ENCODE peak calls at places on chromosomes 11 and 22, in eight cellular contexts. D is psoas muscle; C is AG10803; O is astrocyte of the cerebellum; F is mesendoderm; R is adipocyte; Y is NB4; W is CD8-positive, alpha-beta memory T cell. L is an unnamed sample.

GRCh38 chr11:76259299-76259908 is 53.1 kb upstream of the WNT11 start:
- DNase-seq in C (no peak), O (no peak), F (no peak), R (no peak), W (no peak), Y (no peak), D (no peak), L (no peak)

GRCh38 chr22:23519442-23520177 is 60.5 kb downstream of the IGLL1 start:
- DNase-seq in D (peak), R (no peak), F (no peak), O (no peak), C (no peak), Y (no peak), W (no peak), L (no peak)

GRCh38 chr22:27170491-27170890 is 513.1 kb downstream of the MIAT start:
- DNase-seq in C (peak), D (peak), W (no peak), F (no peak), R (peak), Y (peak), O (peak), L (no peak)

GRCh38 chr22:37433786-37434185 is 6.5 kb upstream of the ELFN2 start:
- DNase-seq in O (no peak), C (no peak), R (no peak), Y (no peak), W (no peak), F (no peak), D (no peak), L (no peak)

GRCh38 chr22:19382240-19382639 is 49.3 kb downstream of the HIRA start:
- DNase-seq in F (no peak), O (no peak), D (no peak), W (no peak), Y (no peak), R (no peak), C (no peak), L (no peak)

GRCh38 chr22:39665229-39665628 is 94.7 kb downstream of the CACNA1I start:
- DNase-seq in W (no peak), C (no peak), R (no peak), D (no peak), Y (no peak), O (no peak), F (peak), L (no peak)

GRCh38 chr22:37353839-37354238 is 71.5 kb downstream of the CYTH4 start:
- DNase-seq in Y (no peak), D (no peak), O (peak), R (peak), C (peak), W (no peak), F (no peak), L (no peak)

GRCh38 chr22:39658367-39658766 is 87.8 kb downstream of the CACNA1I start:
- DNase-seq in W (peak), O (no peak), R (no peak), F (no peak), Y (peak), D (no peak), C (no peak), L (no peak)

GRCh38 chr11:76642341-76642740 is 28.2 kb downstream of the LRRC32 start:
- DNase-seq in O (no peak), W (no peak), R (no peak), D (no peak), F (peak), C (no peak), Y (no peak), L (no peak)

DNA sequence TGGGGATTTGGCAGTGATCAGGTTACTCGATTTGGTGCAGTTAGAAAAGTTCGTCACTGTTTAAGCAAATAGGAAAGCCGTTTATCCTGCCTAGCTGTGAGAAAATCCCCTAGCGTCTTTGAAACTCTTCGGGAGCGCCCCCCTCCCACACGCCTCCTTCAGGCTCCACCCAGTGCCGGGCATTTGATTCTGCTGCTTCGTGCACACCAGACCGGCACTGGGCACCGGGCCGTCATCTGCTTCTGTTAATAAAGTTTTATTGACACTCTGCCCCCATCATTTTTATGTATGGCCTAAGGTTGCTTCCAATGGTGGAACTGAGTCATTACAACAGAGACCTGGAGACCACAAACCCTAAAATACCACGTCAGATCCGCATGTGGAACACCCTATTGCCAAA is 50.9 kb downstream of the IGF2 start:
- DNase-seq in C (no peak), D (no peak), Y (peak), F (no peak), R (no peak), O (no peak), W (no peak), L (no peak)
- H3K4me3 ChIP-seq in C (no peak), D (no peak), Y (no peak), F (no peak), R (no peak), O (no peak), W (no peak), L (no peak)

GRCh38 chr11:40290031-40290650 is 1169.3 kb downstream of the LRRC4C start:
- DNase-seq in C (no peak), Y (no peak), O (no peak), W (no peak), R (no peak), D (no peak), F (no peak), L (no peak)
- H3K4me3 ChIP-seq in C (no peak), Y (no peak), O (peak), W (no peak), R (no peak), D (no peak), F (no peak), L (no peak)

GRCh38 chr11:33797879-33798278 is 23.6 kb upstream of the FBXO3 start:
- DNase-seq in D (no peak), F (no peak), W (no peak), C (no peak), Y (no peak), R (no peak), O (no peak), L (no peak)

GRCh38 chr11:33802414-33802950 is 28.2 kb upstream of the FBXO3 start:
- DNase-seq in W (no peak), R (peak), D (peak), O (peak), F (peak), Y (peak), C (peak), L (no peak)

GRCh38 chr11:33804471-33804870 is 30.2 kb upstream of the FBXO3 start:
- DNase-seq in O (no peak), C (no peak), F (no peak), W (no peak), R (no peak), Y (no peak), D (no peak), L (no peak)

DNA sequence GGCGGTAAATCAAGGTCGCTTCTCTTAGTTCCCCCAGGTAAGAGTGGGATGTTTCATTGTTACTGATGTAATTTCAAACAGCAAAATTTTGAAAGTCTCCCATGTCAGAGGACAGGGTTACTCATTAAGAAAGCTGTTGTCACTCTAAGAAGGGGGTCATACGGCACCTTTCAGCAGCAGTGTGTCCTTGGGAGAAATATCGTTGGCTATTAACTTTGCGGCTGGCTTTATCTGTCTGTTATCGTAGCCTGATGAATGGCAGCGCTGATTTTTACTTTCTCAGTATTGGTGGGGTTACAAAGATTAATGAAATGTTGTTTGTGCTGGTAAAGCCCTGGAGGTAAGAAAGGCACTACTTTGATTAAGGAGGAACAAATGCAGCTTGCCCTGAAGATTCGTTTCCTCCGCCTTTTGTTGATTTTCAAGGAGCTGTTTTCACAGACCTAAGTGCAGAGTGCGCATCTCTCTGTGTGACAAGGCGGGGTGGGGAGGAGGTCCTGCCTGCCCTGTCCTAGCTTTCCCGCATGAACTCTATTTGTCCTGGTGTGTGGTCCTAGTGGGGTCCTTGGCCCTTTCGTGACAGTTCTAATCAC is 27.6 kb upstream of the FBXO3 start:
- DNase-seq in W (no peak), R (no peak), D (no peak), O (no peak), C (no peak), Y (no peak), F (peak), L (no peak)
- H3K4me3 ChIP-seq in W (no peak), R (peak), D (peak), O (peak), C (peak), Y (no peak), F (no peak), L (no peak)

DNA sequence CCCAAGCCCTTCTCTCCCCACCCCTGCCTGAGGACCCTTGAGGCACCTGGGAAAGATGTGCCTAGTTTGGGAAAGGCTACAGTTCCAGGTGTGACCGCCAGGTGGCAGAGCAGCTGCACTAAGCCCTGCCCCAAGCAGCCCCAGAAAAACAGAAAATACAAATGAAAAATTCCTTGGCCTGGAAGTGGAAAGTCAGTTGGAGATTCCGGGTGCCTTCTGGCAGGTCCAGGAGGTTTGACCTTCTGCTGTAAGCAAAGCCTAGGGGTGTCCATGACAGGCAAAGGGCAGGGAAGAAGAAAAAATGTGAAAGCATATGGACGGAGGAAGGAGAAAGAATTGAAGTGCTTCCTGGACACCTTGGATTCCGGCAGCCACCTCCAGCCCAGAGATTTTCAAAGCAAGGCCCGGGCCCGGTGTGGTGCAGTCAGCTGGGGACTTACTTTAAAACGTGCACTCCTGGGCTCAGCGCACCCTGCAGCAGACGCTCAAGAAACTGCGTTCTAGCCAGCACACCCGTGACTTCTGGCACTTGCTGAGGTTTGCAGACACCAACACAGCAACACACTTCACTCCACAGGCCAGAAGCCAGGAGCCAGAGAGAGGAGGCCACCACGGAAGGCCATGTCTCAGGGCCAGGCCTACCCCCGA is 37.3 kb upstream of the SLC22A12 start:
- DNase-seq in F (peak), W (peak), R (peak), Y (peak), D (peak), C (peak), O (no peak), L (peak)
- H3K4me3 ChIP-seq in F (no peak), W (no peak), R (peak), Y (no peak), D (no peak), C (no peak), O (no peak), L (no peak)

DNA sequence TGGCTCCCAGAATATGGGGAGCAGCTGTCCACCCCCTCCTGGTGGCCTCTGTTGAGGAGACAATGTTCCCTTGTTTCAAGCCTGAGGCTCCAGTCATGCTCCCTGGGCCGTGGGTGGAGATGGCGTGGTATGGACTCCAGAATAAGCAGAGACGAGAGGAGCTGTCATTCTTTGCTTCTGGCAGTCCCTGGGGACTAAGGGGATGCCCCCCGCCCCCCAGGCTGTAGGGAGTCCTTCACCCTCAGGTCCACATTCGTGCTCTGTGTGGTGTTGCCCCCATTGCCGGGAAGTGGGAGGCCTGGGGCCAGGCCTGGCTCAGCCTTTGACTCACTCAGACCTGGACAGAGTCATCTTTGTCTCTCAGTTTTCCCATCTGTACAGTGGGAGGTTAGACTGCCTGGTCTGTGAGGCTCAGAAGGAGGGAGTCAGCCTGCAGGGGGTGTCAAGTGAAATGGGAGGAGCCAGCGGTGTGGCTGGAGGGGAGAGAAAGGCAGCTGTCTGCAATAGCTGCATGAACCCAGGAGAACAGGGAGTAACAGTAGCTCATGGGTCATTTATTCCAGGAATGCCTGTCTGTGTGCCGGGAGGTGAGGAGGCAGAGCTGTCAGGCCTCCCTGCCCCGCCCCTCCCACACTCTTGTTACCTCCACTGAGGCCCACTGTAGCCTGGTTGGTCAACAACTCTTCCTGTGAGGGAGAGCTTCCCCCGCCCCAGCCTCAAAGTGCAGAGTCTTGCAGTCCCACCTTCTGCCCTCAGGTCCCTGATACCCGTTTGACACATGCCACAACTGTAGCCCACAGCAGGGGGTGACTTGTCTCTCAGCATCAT is 6.3 kb downstream of the ARHGEF17 start:
- DNase-seq in C (peak), O (no peak), F (peak), W (no peak), D (peak), R (peak), Y (peak), L (no peak)
- H3K4me3 ChIP-seq in C (peak), O (peak), F (no peak), W (no peak), D (peak), R (peak), Y (no peak), L (no peak)

DNA sequence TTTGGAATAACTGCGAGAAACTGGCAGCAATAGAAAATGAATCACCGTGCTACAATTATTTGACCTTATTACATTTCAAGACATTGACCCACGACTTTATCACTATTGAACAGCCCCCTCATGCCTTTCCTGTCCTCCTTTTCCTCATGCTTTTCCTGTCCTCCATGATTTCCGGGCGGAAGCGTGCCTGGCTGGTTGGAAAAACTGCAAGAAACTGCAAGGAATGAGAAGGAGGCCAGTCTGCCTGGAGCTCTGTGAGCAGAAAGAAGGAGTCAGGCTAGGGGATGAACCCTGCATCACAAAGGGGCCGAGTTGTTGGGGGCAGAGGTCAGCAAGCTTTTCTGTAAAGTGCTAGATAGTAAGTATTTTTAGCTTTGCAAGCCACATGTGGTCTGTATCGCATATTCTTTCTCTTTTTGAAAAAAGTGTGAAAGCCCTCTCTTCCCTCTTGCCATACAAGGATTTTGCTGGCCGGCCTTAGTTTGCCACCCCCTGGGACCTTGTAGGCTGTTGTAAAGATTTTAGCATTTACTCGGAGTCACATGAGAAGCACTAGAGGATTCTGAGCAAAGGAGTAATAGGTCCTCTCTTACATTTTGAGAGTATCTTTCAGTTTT is 37.0 kb upstream of the SWAP70 start:
- DNase-seq in D (peak), C (no peak), R (no peak), O (no peak), W (no peak), Y (no peak), F (peak), L (no peak)
- H3K4me3 ChIP-seq in D (no peak), C (no peak), R (no peak), O (no peak), W (no peak), Y (no peak), F (no peak), L (no peak)

GRCh38 chr11:74699615-74700396 is 31.4 kb downstream of the CHRDL2 start:
- DNase-seq in F (no peak), Y (no peak), O (no peak), W (no peak), D (no peak), R (no peak), C (no peak), L (no peak)

GRCh38 chr11:74696488-74696887 is 34.7 kb downstream of the CHRDL2 start:
- DNase-seq in D (no peak), R (no peak), Y (no peak), W (no peak), F (no peak), O (no peak), C (no peak), L (no peak)

GRCh38 chr11:74696932-74697687 is 34.1 kb downstream of the CHRDL2 start:
- DNase-seq in Y (no peak), O (peak), C (peak), D (peak), R (peak), W (no peak), F (peak), L (peak)

GRCh38 chr11:74695705-74696280 is 35.4 kb downstream of the CHRDL2 start:
- DNase-seq in R (no peak), F (peak), D (no peak), C (peak), Y (no peak), W (no peak), O (no peak), L (no peak)

DNA sequence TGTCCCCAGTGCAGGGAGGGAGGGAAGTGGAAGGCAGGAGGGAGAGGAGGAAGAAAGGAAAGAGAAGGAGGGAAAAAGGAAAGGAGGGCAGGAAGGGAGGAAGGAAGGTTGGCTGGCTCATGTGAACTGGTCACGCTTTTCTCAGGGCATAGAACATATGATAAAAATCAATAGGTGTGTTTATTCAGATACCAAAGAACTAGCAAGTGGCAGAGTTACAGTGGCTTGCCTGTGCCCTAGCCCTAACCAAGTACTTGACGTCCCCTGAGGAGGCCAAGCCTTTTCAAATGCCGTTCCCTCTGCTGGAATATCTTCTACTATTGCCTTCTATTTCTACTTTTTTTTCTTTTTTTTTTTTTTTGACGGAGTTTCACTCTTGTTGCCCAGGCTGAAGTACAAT is 33.5 kb downstream of the CHRDL2 start:
- DNase-seq in C (no peak), W (no peak), D (no peak), Y (no peak), R (no peak), F (no peak), O (no peak), L (no peak)
- H3K4me3 ChIP-seq in C (no peak), W (no peak), D (peak), Y (no peak), R (no peak), F (no peak), O (no peak), L (peak)

GRCh38 chr11:1761110-1761856 is 2.4 kb downstream of the CTSD start:
- DNase-seq in F (no peak), C (no peak), R (no peak), D (peak), O (no peak), Y (no peak), W (no peak), L (no peak)

GRCh38 chr11:1762537-1763302 is 1.0 kb downstream of the CTSD start:
- DNase-seq in O (no peak), Y (peak), C (no peak), W (no peak), R (no peak), F (no peak), D (peak), L (peak)

GRCh38 chr11:1760351-1761109 is 3.2 kb downstream of the CTSD start:
- DNase-seq in C (peak), D (peak), Y (no peak), W (no peak), O (no peak), R (no peak), F (no peak), L (peak)

GRCh38 chr11:1763336-1763795 is 361 bp downstream of the CTSD start:
- DNase-seq in Y (no peak), R (no peak), O (no peak), W (no peak), F (no peak), D (peak), C (no peak), L (no peak)

GRCh38 chr11:1761857-1762536 is 1.7 kb downstream of the CTSD start:
- DNase-seq in D (peak), Y (no peak), O (no peak), W (no peak), R (no peak), F (no peak), C (peak), L (peak)
- H3K4me3 ChIP-seq in D (peak), Y (no peak), O (peak), W (peak), R (peak), F (no peak), C (peak), L (peak)

DNA sequence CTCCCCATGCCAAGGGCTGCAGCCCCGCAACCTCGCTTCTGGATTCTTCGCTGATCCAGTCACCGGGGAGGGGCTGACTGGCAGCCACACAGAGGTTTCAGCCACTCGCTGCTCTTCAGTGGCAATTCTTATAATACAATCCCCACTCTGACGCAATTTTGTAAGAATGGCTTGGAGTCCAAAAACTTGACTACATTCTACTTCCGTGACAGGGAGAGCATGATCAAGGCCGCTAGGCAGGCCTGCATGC is 14.9 kb downstream of the PPM1F start:
- DNase-seq in Y (no peak), F (no peak), D (no peak), R (peak), C (peak), O (no peak), W (no peak), L (no peak)
- H3K4me3 ChIP-seq in Y (no peak), F (no peak), D (peak), R (peak), C (peak), O (peak), W (peak), L (peak)

GRCh38 chr11:15641191-15641810 is 526.6 kb downstream of the INSC start:
- DNase-seq in W (no peak), R (no peak), F (no peak), D (no peak), C (no peak), Y (no peak), O (no peak), L (no peak)
- H3K4me3 ChIP-seq in W (no peak), R (no peak), F (no peak), D (peak), C (no peak), Y (no peak), O (no peak), L (no peak)

L was measured in right lobe of liver.